ENCODE peak calls at places on chromosomes 16 and 17, in six cellular contexts. M is HepG2, J is K562, X is SK-N-SH, U is HCT116, N is GM12878. Z is an unnamed sample.

GRCh38 chr16:87818533-87819161 is 50.7 kb downstream of the SLC7A5 start:
- DNase-seq in M (no peak), J (no peak), X (no peak), U (no peak), N (no peak), Z (no peak)

GRCh38 chr16:82506734-82507133 is 120.0 kb upstream of the CDH13 start:
- DNase-seq in M (no peak), J (no peak), X (no peak), U (no peak), N (no peak), Z (no peak)

GRCh38 chr17:30379303-30380105 is 777 bp downstream of the CPD start:
- DNase-seq in M (no peak), J (peak; percentile 30), X (peak; percentile 71), U (no peak), N (no peak), Z (no peak)

GRCh38 chr17:8753976-8754440 is 4.3 kb downstream of the SPDYE4 start:
- DNase-seq in M (peak; percentile 34), J (no peak), X (no peak), U (peak; percentile 31), N (no peak), Z (peak; percentile 25)

GRCh38 chr16:4936991-4937781 is at the start of gene PPL:
- DNase-seq in M (peak; percentile 93), J (peak; percentile 98), X (peak; percentile 72), U (peak; percentile 76), N (no peak), Z (no peak)

GRCh38 chr17:51850206-51850605 is 308.3 kb downstream of the CA10 start:
- DNase-seq in M (peak; percentile 12), J (no peak), X (no peak), U (no peak), N (no peak), Z (no peak)

GRCh38 chr16:78142784-78143183 is 43.3 kb downstream of the WWOX start:
- DNase-seq in M (no peak), J (no peak), X (no peak), U (no peak), N (no peak), Z (no peak)

GRCh38 chr17:76095943-76096342 is 7.6 kb downstream of the EXOC7 start:
- DNase-seq in M (no peak), J (no peak), X (no peak), U (no peak), N (no peak), Z (no peak)

GRCh38 chr17:58513913-58514794 is at the start of gene MTMR4:
- DNase-seq in M (peak; percentile 82), J (peak; percentile 95), X (peak; percentile 99), U (peak; percentile 54), N (no peak), Z (no peak)

GRCh38 chr17:43530303-43531081 is 15.6 kb downstream of the ETV4 start:
- DNase-seq in M (peak; percentile 100), J (peak; percentile 50), X (no peak), U (peak; percentile 37), N (no peak), Z (no peak)

GRCh38 chr17:38761612-38762011 is 9.1 kb downstream of the PSMB3 start:
- DNase-seq in M (peak; percentile 54), J (peak; percentile 41), X (peak; percentile 50), U (peak; percentile 34), N (no peak), Z (no peak)

GRCh38 chr17:60421273-60422161 is 772 bp upstream of the CHCT1 start:
- DNase-seq in M (peak; percentile 42), J (no peak), X (peak; percentile 97), U (no peak), N (no peak), Z (peak; percentile 12)

GRCh38 chr17:81601525-81602120 is 35.3 kb downstream of the NPLOC4 start:
- DNase-seq in M (peak; percentile 62), J (peak; percentile 60), X (peak; percentile 87), U (peak; percentile 49), N (peak; percentile 20), Z (peak; percentile 42)

GRCh38 chr17:40647549-40648325 is at the start of gene SMARCE1:
- DNase-seq in M (peak; percentile 66), J (peak; percentile 77), X (peak; percentile 88), U (peak; percentile 48), N (no peak), Z (no peak)

GRCh38 chr17:395179-395578 is 42.6 kb upstream of the RPH3AL start:
- DNase-seq in M (no peak), J (no peak), X (no peak), U (no peak), N (no peak), Z (no peak)

GRCh38 chr17:33115351-33115750 is 123.7 kb downstream of the SPACA3 start:
- DNase-seq in M (no peak), J (no peak), X (no peak), U (no peak), N (no peak), Z (no peak)

GRCh38 chr16:4805231-4805630 is 2.8 kb upstream of the ROGDI start:
- DNase-seq in M (no peak), J (no peak), X (no peak), U (no peak), N (no peak), Z (no peak)

GRCh38 chr17:19341211-19341631 is 21.3 kb downstream of the B9D1 start:
- DNase-seq in M (no peak), J (no peak), X (no peak), U (no peak), N (no peak), Z (no peak)

GRCh38 chr17:33039874-33040273 is 48.2 kb downstream of the SPACA3 start:
- DNase-seq in M (no peak), J (no peak), X (no peak), U (no peak), N (no peak), Z (no peak)

GRCh38 chr17:21283482-21284318 is 811 bp upstream of the MAP2K3 start:
- DNase-seq in M (no peak), J (no peak), X (peak; percentile 41), U (peak; percentile 22), N (no peak), Z (no peak)

GRCh38 chr17:19867094-19867653 is 562 bp downstream of the ULK2 start:
- DNase-seq in M (peak; percentile 9), J (no peak), X (peak; percentile 82), U (peak; percentile 16), N (no peak), Z (no peak)

GRCh38 chr16:19116711-19117449 is 3.1 kb downstream of the ITPRIPL2 start:
- DNase-seq in M (no peak), J (no peak), X (no peak), U (no peak), N (no peak), Z (no peak)

GRCh38 chr16:2749936-2750335 is 2.5 kb upstream of the SRRM2 start:
- DNase-seq in M (no peak), J (no peak), X (no peak), U (no peak), N (no peak), Z (no peak)

GRCh38 chr16:57567691-57568090 is 25.2 kb downstream of the ADGRG5 start:
- DNase-seq in M (no peak), J (no peak), X (no peak), U (no peak), N (no peak), Z (no peak)

GRCh38 chr17:2230877-2231276 is 72.7 kb downstream of the SMG6 start:
- DNase-seq in M (no peak), J (no peak), X (no peak), U (no peak), N (no peak), Z (no peak)

GRCh38 chr17:62750502-62751349 is 57.4 kb downstream of the MARCHF10 start:
- DNase-seq in M (no peak), J (no peak), X (peak; percentile 61), U (no peak), N (no peak), Z (no peak)

GRCh38 chr16:85998868-85999729 is 100.1 kb downstream of the IRF8 start:
- DNase-seq in M (no peak), J (no peak), X (no peak), U (no peak), N (no peak), Z (no peak)

GRCh38 chr16:84484579-84485254 is 19.7 kb downstream of the MEAK7 start:
- DNase-seq in M (peak; percentile 62), J (peak; percentile 72), X (peak; percentile 77), U (peak; percentile 41), N (no peak), Z (no peak)

GRCh38 chr17:3543453-3543852 is 14.2 kb downstream of the TRPV3 start:
- DNase-seq in M (no peak), J (no peak), X (no peak), U (no peak), N (no peak), Z (no peak)

DNA sequence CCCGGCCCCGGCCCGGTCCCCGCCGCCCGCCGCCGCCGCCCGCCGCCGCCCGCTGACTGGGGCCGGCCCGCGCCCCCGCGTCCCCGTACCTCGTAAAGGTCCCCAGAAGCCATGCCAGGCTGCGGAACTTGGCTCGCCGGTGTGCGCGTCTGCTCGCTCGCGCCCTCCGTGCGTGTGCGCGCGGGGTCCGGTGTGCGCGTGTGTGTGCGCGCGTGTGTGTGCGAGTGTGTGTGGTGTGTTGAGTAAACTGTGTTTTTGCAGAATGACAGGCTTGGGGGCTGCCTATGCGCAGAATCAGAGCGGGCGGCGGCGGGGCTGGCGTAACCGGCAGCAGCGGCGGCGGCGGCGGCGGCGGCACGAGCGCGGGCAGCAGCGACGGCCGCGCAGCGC is 342 bp downstream of the CDYL2 start:
- DNase-seq in M (peak; percentile 6), J (peak; percentile 11), X (no peak), U (no peak), N (no peak), Z (no peak)
- H3K4me3 ChIP-seq in M (peak overlapping the region; percentile 62), J (no peak overlapping the region), X (peak overlapping the region; percentile 59), U (no peak overlapping the region), N (peak overlapping the region; percentile 69), Z (peak overlapping the region; percentile 38)

GRCh38 chr17:82948957-82949356 is 109.1 kb upstream of the ZNF750 start:
- DNase-seq in M (no peak), J (no peak), X (no peak), U (no peak), N (no peak), Z (no peak)
- TF ChIP-seq REST in M (no peak), J (no peak), X (no peak), U (no peak), N (no peak), Z (no peak)

GRCh38 chr16:17347624-17348023 is 123.1 kb downstream of the XYLT1 start:
- DNase-seq in M (no peak), J (no peak), X (no peak), U (no peak), N (no peak), Z (no peak)

GRCh38 chr16:17348826-17349225 is 121.9 kb downstream of the XYLT1 start:
- DNase-seq in M (no peak), J (no peak), X (no peak), U (no peak), N (no peak), Z (no peak)

GRCh38 chr16:17348042-17348783 is 122.5 kb downstream of the XYLT1 start:
- DNase-seq in M (no peak), J (no peak), X (no peak), U (no peak), N (no peak), Z (no peak)

GRCh38 chr16:17346441-17346773 is 124.4 kb downstream of the XYLT1 start:
- DNase-seq in M (no peak), J (no peak), X (no peak), U (no peak), N (no peak), Z (no peak)

GRCh38 chr16:17346774-17347569 is 123.8 kb downstream of the XYLT1 start:
- DNase-seq in M (no peak), J (no peak), X (no peak), U (no peak), N (peak; percentile 48), Z (no peak)
- TF ChIP-seq SIN3A in M (no peak), J (no peak), X (no peak), U (no peak), N (no peak), Z (no peak)

GRCh38 chr17:77755410-77755963 is 203.0 kb upstream of the TNRC6C start:
- DNase-seq in M (no peak), J (no peak), X (no peak), U (no peak), N (no peak), Z (no peak)
- H3K4me3 ChIP-seq in M (no peak overlapping the region), J (no peak overlapping the region), X (no peak overlapping the region), U (no peak overlapping the region), N (no peak overlapping the region), Z (no peak overlapping the region)